ENCODE peak calls at places on chromosomes 2 and 18, in nine cellular contexts. A is AG04449, V is brain microvascular endothelial cell, T is tibial nerve, Q is astrocyte of the spinal cord, N is astrocyte, F is uterus, W is heart right ventricle, P is mammary epithelial cell. M is an unnamed sample.

GRCh38 chr18:77634495-77634894 is 384.8 kb downstream of the GALR1 start:
- DNase-seq in A (no peak), V (no peak), T (no peak), Q (no peak), N (no peak), F (no peak), W (no peak), P (no peak), M (no peak)

GRCh38 chr2:138175066-138175465 is 210.8 kb downstream of the HNMT start:
- DNase-seq in A (no peak), V (no peak), T (no peak), Q (no peak), N (no peak), F (no peak), W (no peak), P (no peak), M (no peak)

GRCh38 chr2:39730685-39731302 is 48.3 kb downstream of the THUMPD2 start:
- DNase-seq in A (no peak), V (peak), T (no peak), Q (peak), N (no peak), F (no peak), W (no peak), P (no peak), M (no peak)

GRCh38 chr2:133171396-133172004 is 396.8 kb downstream of the NCKAP5 start:
- DNase-seq in A (no peak), V (peak), T (no peak), Q (peak), N (peak), F (no peak), W (peak), P (peak), M (peak)

GRCh38 chr18:8791171-8791651 is 85.9 kb downstream of the MTCL1 start:
- DNase-seq in A (no peak), V (no peak), T (no peak), Q (no peak), N (no peak), F (no peak), W (no peak), P (peak), M (peak)

GRCh38 chr2:70173520-70173919 is 17.3 kb downstream of the C2orf42 start:
- DNase-seq in A (no peak), V (no peak), T (no peak), Q (no peak), N (no peak), F (no peak), W (no peak), P (peak), M (no peak)

GRCh38 chr18:59005266-59005665 is 134.4 kb upstream of the SEC11C start:
- DNase-seq in A (peak), V (peak), T (no peak), Q (peak), N (peak), F (no peak), W (peak), P (no peak), M (peak)

GRCh38 chr18:70453058-70453775 is 164.4 kb downstream of the SOCS6 start:
- DNase-seq in A (no peak), V (no peak), T (no peak), Q (no peak), N (no peak), F (no peak), W (no peak), P (no peak), M (no peak)

GRCh38 chr2:8408560-8409460 is 273.0 kb upstream of the ID2 start:
- DNase-seq in A (no peak), V (no peak), T (no peak), Q (no peak), N (no peak), F (no peak), W (no peak), P (no peak), M (no peak)

GRCh38 chr2:10552871-10553245 is 104.7 kb upstream of the ODC1 start:
- DNase-seq in A (no peak), V (no peak), T (no peak), Q (no peak), N (no peak), F (no peak), W (no peak), P (no peak), M (no peak)

DNA sequence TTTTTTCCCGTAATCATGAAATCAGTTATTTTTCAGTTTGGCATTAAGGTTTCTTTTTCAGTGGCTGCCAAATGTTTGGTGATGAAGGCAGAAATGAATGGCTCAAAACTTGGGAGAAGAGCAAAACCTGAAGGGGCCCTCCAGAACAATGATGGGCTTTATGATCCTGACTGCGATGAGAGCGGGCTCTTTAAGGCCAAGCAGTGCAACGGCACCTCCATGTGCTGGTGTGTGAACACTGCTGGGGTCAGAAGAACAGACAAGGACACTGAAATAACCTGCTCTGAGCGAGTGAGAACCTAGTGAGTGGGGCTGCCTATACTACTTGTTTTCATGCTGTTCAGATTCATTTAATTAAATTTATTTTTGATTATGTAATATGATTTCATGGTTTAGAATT is 29.2 kb upstream of the MSH2 start:
- DNase-seq in A (no peak), V (no peak), T (no peak), Q (no peak), N (no peak), F (no peak), W (no peak), P (no peak), M (no peak)
- TF ChIP-seq CTCF in A (no peak), V (peak), T (no peak), Q (no peak), N (no peak), F (no peak), W (peak), P (no peak), M (no peak)

GRCh38 chr2:32732912-32733472 is 105.1 kb downstream of the TTC27 start:
- DNase-seq in A (no peak), V (no peak), T (no peak), Q (no peak), N (no peak), F (no peak), W (no peak), P (no peak), M (no peak)
- H3K4me3 ChIP-seq in A (no peak), V (no peak), T (no peak), Q (no peak), N (no peak), F (no peak), W (no peak), P (no peak), M (no peak)

GRCh38 chr18:65206551-65207260 is 544.1 kb upstream of the CDH7 start:
- DNase-seq in A (no peak), V (no peak), T (no peak), Q (no peak), N (no peak), F (no peak), W (no peak), P (no peak), M (no peak)
- TF ChIP-seq CTCF in A (no peak), V (no peak), T (no peak), Q (no peak), N (no peak), F (no peak), W (no peak), P (no peak), M (no peak)

DNA sequence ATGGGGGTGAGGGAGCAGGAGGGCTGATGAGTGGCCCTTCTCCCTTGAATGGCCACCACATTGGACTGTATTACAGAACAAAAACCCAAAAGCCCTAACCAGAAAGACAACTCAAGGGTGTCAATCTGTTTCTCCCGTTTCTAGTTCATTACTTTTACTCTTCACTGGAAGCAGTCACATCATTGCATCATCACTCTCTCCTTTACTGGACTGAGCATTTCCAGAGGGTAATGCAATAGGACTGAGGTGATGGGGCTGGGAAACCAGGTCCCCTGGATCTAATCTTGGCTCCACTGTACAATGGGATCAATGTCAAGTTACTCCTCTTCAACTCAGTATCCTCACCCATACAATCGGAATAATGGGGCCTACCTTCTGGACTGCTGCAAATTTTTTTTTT is 56.1 kb downstream of the BCL2 start:
- DNase-seq in A (no peak), V (no peak), T (no peak), Q (no peak), N (no peak), F (no peak), W (no peak), P (no peak), M (no peak)
- H3K4me3 ChIP-seq in A (no peak), V (no peak), T (peak), Q (no peak), N (no peak), F (no peak), W (no peak), P (no peak), M (no peak)

M was measured in fibroblast of the aortic adventitia.